ENCODE peak calls at places on chromosome 22, in eight cellular contexts. B is ascending aorta, T is body of pancreas, O is heart right ventricle, S is pancreas, N is adrenal gland, F is mammary epithelial cell, Q is heart left ventricle. M is an unnamed sample. For H3K4me1, the result is how much of the 10 kb centered on the place peaks cover.

GRCh38 chr22:50016988-50017700 is 4.6 kb upstream of the IL17REL start:
- DNase-seq in B (no peak), T (peak), O (no peak), S (peak), N (no peak), F (no peak), Q (no peak), M (peak)

GRCh38 chr22:41243361-41243760 is 2.6 kb upstream of the CHADL start:
- DNase-seq in B (no peak), T (no peak), O (no peak), S (no peak), N (no peak), F (peak), Q (no peak), M (no peak)

GRCh38 chr22:37176464-37177061 is 11.5 kb downstream of the C1QTNF6 start:
- DNase-seq in B (no peak), T (no peak), O (peak), S (no peak), N (peak), F (no peak), Q (peak), M (peak)

GRCh38 chr22:41123151-41123550 is 30.8 kb downstream of the EP300 start:
- DNase-seq in B (no peak), T (no peak), O (no peak), S (no peak), N (no peak), F (no peak), Q (no peak), M (no peak)

GRCh38 chr22:20967697-20968201 is 694 bp downstream of the AIFM3 start:
- DNase-seq in B (no peak), T (no peak), O (no peak), S (no peak), N (no peak), F (no peak), Q (no peak), M (no peak)

GRCh38 chr22:28379075-28379806 is 300.4 kb downstream of the TTC28 start:
- DNase-seq in B (no peak), T (no peak), O (no peak), S (no peak), N (no peak), F (no peak), Q (no peak), M (no peak)

GRCh38 chr22:42217019-42217751 is 53.3 kb downstream of the TCF20 start:
- DNase-seq in B (no peak), T (no peak), O (no peak), S (no peak), N (no peak), F (no peak), Q (no peak), M (no peak)

GRCh38 chr22:45105281-45105700 is 58.4 kb upstream of the NUP50 start:
- DNase-seq in B (no peak), T (no peak), O (no peak), S (no peak), N (no peak), F (peak), Q (no peak), M (no peak)

GRCh38 chr22:22687638-22688500 is 43.5 kb downstream of the GGTLC2 start:
- DNase-seq in B (peak), T (peak), O (no peak), S (no peak), N (peak), F (peak), Q (peak), M (no peak)

GRCh38 chr22:46737105-46737975 is 712 bp downstream of the CERK start:
- DNase-seq in B (no peak), T (peak), O (peak), S (peak), N (peak), F (no peak), Q (peak), M (no peak)

GRCh38 chr22:22424210-22424800 is 84.2 kb downstream of the ZNF280B start:
- DNase-seq in B (no peak), T (no peak), O (no peak), S (no peak), N (no peak), F (no peak), Q (no peak), M (no peak)

GRCh38 chr22:36277482-36278291 is 24.8 kb downstream of the APOL1 start:
- DNase-seq in B (no peak), T (peak), O (peak), S (peak), N (peak), F (peak), Q (peak), M (no peak)

GRCh38 chr22:19872779-19873137 is 18.1 kb upstream of the GNB1L start:
- DNase-seq in B (no peak), T (peak), O (no peak), S (peak), N (no peak), F (no peak), Q (no peak), M (peak)

GRCh38 chr22:49726022-49726681 is 101.5 kb downstream of the BRD1 start:
- DNase-seq in B (peak), T (no peak), O (no peak), S (no peak), N (no peak), F (no peak), Q (no peak), M (no peak)

GRCh38 chr22:26981520-26981919 is 324.1 kb downstream of the MIAT start:
- DNase-seq in B (peak), T (no peak), O (no peak), S (no peak), N (no peak), F (no peak), Q (no peak), M (no peak)

GRCh38 chr22:48489551-48490512 is 1337.8 kb downstream of the BRD1 start:
- DNase-seq in B (peak), T (no peak), O (no peak), S (no peak), N (no peak), F (no peak), Q (no peak), M (peak)

GRCh38 chr22:21837184-21837979 is 30.1 kb downstream of the MAPK1 start:
- DNase-seq in B (peak), T (no peak), O (no peak), S (no peak), N (peak), F (peak), Q (no peak), M (no peak)

DNA sequence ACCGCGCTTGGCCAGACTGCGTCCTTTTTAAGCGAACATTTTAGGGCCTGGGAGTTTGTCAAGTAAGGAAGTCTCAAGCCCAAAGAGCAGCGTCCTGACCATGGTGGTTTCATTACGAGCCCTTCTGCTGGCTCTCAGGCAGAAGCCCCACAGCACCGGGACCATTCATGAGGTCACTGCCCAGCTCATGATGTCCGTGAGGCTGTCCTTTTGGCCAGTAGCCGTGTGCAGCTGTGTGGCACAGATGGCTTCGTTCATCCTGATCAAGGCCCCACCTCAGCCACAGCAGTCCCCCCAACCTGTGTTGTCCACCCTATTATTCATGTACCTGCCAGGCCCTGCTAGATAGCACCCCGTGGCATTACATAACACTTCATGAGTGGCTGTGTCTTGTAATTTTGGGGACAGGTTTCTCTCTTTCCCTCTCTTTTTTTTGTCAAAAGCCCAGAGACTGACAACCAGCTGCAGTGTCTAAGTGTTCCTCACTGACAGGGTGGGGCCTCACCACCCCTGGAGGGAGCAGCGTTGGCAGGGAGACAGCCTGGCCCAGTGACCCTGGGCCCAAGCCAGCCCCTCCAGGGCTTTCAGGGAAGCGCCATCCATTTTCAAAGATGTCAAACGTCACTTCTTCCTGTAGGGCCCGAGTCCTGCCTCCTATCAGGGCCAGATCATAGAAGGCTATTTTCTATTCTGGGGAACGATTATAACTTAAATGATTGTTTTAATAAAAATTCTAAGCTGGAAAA is 21.8 kb upstream of the CABP7 start:
- DNase-seq in B (no peak), T (no peak), O (no peak), S (no peak), N (peak), F (no peak), Q (no peak), M (no peak)
- H3K4me1 ChIP-seq in B (under half), T (under half), O (under half), S (under half), N (under half), F (under half), Q (under half), M (under half)

GRCh38 chr22:38705235-38706100 is at the start of gene GTPBP1:
- DNase-seq in B (peak), T (peak), O (peak), S (peak), N (peak), F (peak), Q (peak), M (peak)
- TF ChIP-seq CTCF in B (no peak), T (no peak), O (no peak), S (no peak), N (no peak), F (no peak), Q (peak), M (no peak)

DNA sequence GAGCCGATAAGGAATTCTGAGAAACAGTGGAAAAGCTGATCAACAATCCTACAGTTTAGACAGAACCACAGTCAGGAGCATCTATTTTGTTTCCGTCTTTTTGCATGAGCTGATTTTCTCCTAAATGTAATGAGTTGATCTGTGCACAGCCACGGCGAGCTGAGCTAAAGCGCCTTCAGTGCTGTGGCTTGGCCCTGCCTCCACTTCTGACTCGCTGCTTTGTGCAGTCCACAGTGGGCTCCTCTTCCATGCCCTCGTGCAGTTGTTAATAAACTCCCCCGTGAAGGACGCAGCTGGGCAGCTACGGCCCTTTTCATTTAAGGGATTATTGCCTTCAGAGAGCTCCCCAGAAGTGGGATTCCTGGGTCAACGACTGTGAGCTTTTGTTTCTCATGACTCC is 39.4 kb downstream of the SCUBE1 start:
- DNase-seq in B (no peak), T (no peak), O (no peak), S (no peak), N (no peak), F (no peak), Q (no peak), M (no peak)
- H3K4me1 ChIP-seq in B (under half), T (under half), O (under half), S (under half), N (under half), F (under half), Q (under half), M (under half)

GRCh38 chr22:32620992-32621391 is 146.4 kb downstream of the FBXO7 start:
- DNase-seq in B (no peak), T (no peak), O (no peak), S (no peak), N (no peak), F (no peak), Q (no peak), M (no peak)
- TF ChIP-seq CTCF in B (no peak), T (no peak), O (no peak), S (no peak), N (no peak), F (no peak), Q (no peak), M (peak)

DNA sequence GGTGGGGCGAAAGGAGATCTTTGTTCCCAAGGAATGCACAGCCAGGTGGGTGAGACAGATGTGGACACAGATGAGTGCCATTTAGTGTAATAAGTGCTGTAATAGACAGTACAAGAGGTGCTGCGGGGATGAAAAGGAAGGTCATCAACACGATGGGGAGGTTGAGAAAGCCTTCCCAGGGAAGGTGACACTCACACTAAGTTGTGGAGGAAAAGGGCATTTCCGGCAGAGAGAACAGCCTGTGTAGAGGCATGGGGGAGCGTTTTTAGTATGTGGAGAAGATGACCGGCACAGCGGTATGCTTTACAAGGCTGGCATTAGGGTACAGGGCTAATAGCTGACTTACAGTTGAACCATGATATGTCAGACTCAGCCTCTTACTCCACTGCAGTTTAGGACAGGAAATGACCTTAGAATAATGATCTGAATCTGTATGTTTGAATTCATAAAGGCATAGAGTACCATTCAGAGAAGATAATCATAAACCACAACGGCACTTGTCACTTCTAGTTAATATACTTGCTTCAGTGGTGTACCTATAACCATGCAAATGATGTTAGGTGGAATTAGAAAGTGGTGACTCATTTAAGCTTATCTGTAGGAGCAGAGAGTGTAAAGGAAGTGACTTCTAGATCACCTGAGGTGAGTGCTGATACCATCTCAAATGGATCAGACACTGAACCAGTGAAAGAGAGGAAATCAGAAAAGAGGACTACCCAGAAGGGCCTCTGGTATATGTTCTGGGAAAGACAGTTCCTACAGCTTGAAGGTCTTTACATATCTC is 60.6 kb downstream of the FAM83F start:
- DNase-seq in B (no peak), T (no peak), O (no peak), S (no peak), N (no peak), F (peak), Q (no peak), M (no peak)
- H3K4me1 ChIP-seq in B (under half), T (under half), O (under half), S (under half), N (under half), F (under half), Q (under half), M (under half)

M was measured in kidney.